ENCODE peak calls at places on chromosomes 3 and 15, in four cellular contexts. H is Peyer's patch, S is astrocyte of the cerebellum, Q is left ventricle myocardium inferior. W is an unnamed sample.

GRCh38 chr15:33215941-33216872 is 21.7 kb upstream of the FMN1 start:
- DNase-seq in H (no peak), S (no peak), Q (no peak), W (no peak)

GRCh38 chr3:135576786-135577185 is 388.7 kb upstream of the PPP2R3A start:
- DNase-seq in H (no peak), S (no peak), Q (no peak), W (no peak)

GRCh38 chr3:117589454-117589853 is 879.9 kb downstream of the TUSC7 start:
- DNase-seq in H (no peak), S (peak), Q (no peak), W (no peak)

GRCh38 chr3:142977399-142977728 is 13.9 kb upstream of the PAQR9 start:
- DNase-seq in H (no peak), S (no peak), Q (no peak), W (no peak)

GRCh38 chr3:25725810-25726209 is 57.4 kb downstream of the NGLY1 start:
- DNase-seq in H (no peak), S (no peak), Q (no peak), W (no peak)

GRCh38 chr3:145557405-145557804 is 603.6 kb downstream of the PLOD2 start:
- DNase-seq in H (no peak), S (peak), Q (no peak), W (no peak)

GRCh38 chr3:56783644-56784451 is 17.9 kb downstream of the ARHGEF3 start:
- DNase-seq in H (peak), S (peak), Q (no peak), W (peak)

GRCh38 chr15:40790723-40791122 is 16.2 kb upstream of the ZFYVE19 start:
- DNase-seq in H (no peak), S (no peak), Q (no peak), W (no peak)

GRCh38 chr3:116254535-116254934 is 190.8 kb downstream of the LSAMP start:
- DNase-seq in H (no peak), S (no peak), Q (no peak), W (no peak)
- H3K4me3 ChIP-seq in H (no peak), S (no peak), Q (no peak), W (no peak)

GRCh38 chr3:123447416-123447748 is 1.5 kb downstream of the ADCY5 start:
- DNase-seq in H (no peak), S (no peak), Q (no peak), W (no peak)
- H3K4me3 ChIP-seq in H (peak), S (no peak), Q (peak), W (no peak)

GRCh38 chr15:93087825-93088199 is 1.2 kb downstream of the RGMA start:
- DNase-seq in H (peak), S (peak), Q (peak), W (no peak)
- H3K4me3 ChIP-seq in H (peak), S (peak), Q (peak), W (no peak)

DNA sequence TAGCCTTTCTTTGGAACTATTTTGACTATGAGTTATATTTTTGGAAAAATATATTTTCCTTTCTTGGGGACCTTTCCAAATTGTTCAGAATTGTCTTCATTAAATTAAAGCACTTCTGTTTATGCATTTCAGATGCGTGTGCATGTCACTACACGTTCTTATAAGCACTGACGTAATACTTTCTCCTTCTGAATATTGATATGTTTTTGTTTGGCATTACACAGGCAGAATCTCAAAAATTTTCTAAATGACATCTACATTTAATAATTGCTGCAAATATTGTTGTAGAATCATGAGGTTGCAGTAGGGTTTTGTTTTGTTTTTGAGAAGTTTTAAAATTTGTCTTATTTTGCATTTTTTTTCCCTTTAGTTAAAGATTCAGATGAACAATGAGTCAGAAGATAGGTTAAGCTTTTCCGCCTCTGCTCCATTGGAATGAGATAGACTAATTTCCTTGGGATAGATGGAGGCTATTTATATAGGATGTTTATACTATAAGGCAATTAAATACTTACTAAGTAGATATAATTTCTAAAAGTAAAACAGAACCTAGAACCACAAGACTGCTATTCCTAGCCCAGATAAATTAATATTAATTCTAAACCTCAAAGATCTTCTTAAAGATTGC is 110.8 kb downstream of the MBNL1 start:
- DNase-seq in H (no peak), S (no peak), Q (no peak), W (no peak)
- H3K4me3 ChIP-seq in H (no peak), S (no peak), Q (no peak), W (no peak)

DNA sequence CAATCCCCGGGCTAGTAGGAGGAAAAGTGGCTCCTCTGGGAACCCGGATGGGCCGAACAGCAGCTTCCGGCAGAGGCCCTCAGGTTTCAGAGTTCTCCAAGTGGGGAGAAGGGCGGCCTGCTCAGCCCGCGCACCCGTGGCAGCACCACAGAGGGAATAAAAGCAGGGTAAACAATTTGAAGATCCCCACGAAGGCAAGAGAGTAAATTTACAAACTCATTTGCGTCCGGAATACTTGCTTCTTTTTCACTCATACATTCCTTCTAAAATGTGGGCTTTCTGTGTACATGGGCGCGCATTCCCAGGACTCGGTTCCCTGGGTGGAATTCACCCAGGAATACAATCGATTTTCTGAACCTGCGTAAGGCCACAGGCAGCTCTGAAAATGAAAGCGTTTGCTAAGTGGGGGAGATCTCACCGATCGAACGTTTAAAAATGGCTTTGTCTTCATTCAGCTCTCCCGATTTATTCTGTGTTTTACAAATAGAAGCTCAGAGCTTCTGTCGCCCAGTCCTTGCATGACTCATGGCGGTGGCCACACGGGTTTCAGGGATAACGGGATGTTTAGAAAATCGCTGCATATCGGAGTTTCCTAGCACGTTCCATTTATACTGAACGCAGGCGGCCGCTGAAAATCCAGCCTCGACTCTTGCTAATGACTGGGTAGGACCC is 74.0 kb upstream of the POLG start:
- DNase-seq in H (no peak), S (no peak), Q (no peak), W (no peak)
- H3K4me3 ChIP-seq in H (peak), S (peak), Q (peak), W (peak)